ENCODE peak calls at places on chromosomes 7 and 10, in four cellular contexts. One of them, this sample, is unnamed.

GRCh38 chr7:133275008-133275407 is 22.1 kb downstream of the EXOC4 start:
- DNase-seq in choroid plexus epithelial cell: no peak
- DNase-seq in adrenal gland: no peak
- DNase-seq in germinal center: no peak
- DNase-seq in this sample: no peak

GRCh38 chr10:132914732-132915131 is 27.6 kb downstream of the CFAP46 start:
- DNase-seq in germinal center: no peak
- DNase-seq in adrenal gland: no peak
- DNase-seq in choroid plexus epithelial cell: no peak
- DNase-seq in this sample: no peak

GRCh38 chr10:101012525-101013364 is 13.1 kb downstream of the LZTS2 start:
- DNase-seq in adrenal gland: peak
- DNase-seq in germinal center: peak
- DNase-seq in choroid plexus epithelial cell: peak
- DNase-seq in this sample: peak

GRCh38 chr7:37924399-37924798 is 4.0 kb downstream of the EPDR1 start:
- DNase-seq in choroid plexus epithelial cell: no peak
- DNase-seq in adrenal gland: no peak
- DNase-seq in germinal center: no peak
- DNase-seq in this sample: no peak

GRCh38 chr10:108434818-108435217 is 1270.3 kb upstream of the SORCS1 start:
- DNase-seq in choroid plexus epithelial cell: no peak
- DNase-seq in adrenal gland: no peak
- DNase-seq in germinal center: no peak
- DNase-seq in this sample: no peak

GRCh38 chr10:99658622-99659030 is 683 bp upstream of the ENTPD7 start:
- DNase-seq in adrenal gland: peak
- DNase-seq in choroid plexus epithelial cell: peak
- DNase-seq in germinal center: no peak
- DNase-seq in this sample: no peak

GRCh38 chr7:122188785-122189184 is 44.7 kb upstream of the AASS start:
- DNase-seq in adrenal gland: no peak
- DNase-seq in choroid plexus epithelial cell: no peak
- DNase-seq in germinal center: no peak
- DNase-seq in this sample: no peak

GRCh38 chr10:29922226-29922625 is 137.2 kb downstream of the JCAD start:
- DNase-seq in adrenal gland: no peak
- DNase-seq in germinal center: no peak
- DNase-seq in choroid plexus epithelial cell: no peak
- DNase-seq in this sample: no peak

GRCh38 chr7:155166673-155167370 is 96.7 kb downstream of the HTR5A start:
- DNase-seq in germinal center: no peak
- DNase-seq in choroid plexus epithelial cell: no peak
- DNase-seq in adrenal gland: peak
- DNase-seq in this sample: no peak

GRCh38 chr7:7812112-7812511 is 93.7 kb upstream of the RPA3 start:
- DNase-seq in adrenal gland: no peak
- DNase-seq in choroid plexus epithelial cell: peak
- DNase-seq in germinal center: no peak
- DNase-seq in this sample: no peak

GRCh38 chr7:24178811-24179210 is 105.2 kb upstream of the NPY start:
- DNase-seq in germinal center: no peak
- DNase-seq in adrenal gland: no peak
- DNase-seq in choroid plexus epithelial cell: no peak
- DNase-seq in this sample: no peak

GRCh38 chr7:117123311-117123926 is 170.1 kb downstream of the ST7 start:
- DNase-seq in choroid plexus epithelial cell: no peak
- DNase-seq in adrenal gland: no peak
- DNase-seq in germinal center: no peak
- DNase-seq in this sample: no peak

GRCh38 chr7:45626441-45627430 is 52.6 kb downstream of the ADCY1 start:
- DNase-seq in choroid plexus epithelial cell: peak
- DNase-seq in adrenal gland: no peak
- DNase-seq in germinal center: no peak
- DNase-seq in this sample: peak

GRCh38 chr7:110119883-110120581 is 970.9 kb upstream of the LRRN3 start:
- DNase-seq in adrenal gland: no peak
- DNase-seq in choroid plexus epithelial cell: peak
- DNase-seq in germinal center: no peak
- DNase-seq in this sample: no peak

This sample was measured in anterior cingulate cortex.